ENCODE peak calls at places on chromosomes 3 and 15, in eight cellular contexts. F, C, H, Y, K, Z, D and A are unnamed samples.

GRCh38 chr15:80773122-80773551 is 6.0 kb upstream of the CEMIP start:
- DNase-seq in F (no peak), C (no peak), H (no peak), Y (no peak), K (no peak), Z (no peak), D (no peak), A (no peak)

GRCh38 chr15:48722764-48723661 is 77.5 kb upstream of the FBN1 start:
- DNase-seq in F (no peak), C (no peak), H (no peak), Y (no peak), K (no peak), Z (no peak), D (no peak), A (no peak)

GRCh38 chr3:30501526-30501925 is 104.9 kb upstream of the TGFBR2 start:
- DNase-seq in F (no peak), C (no peak), H (no peak), Y (no peak), K (no peak), Z (no peak), D (no peak), A (no peak)

GRCh38 chr3:58617338-58617761 is 40.2 kb upstream of the FAM107A start:
- DNase-seq in F (no peak), C (no peak), H (peak), Y (no peak), K (no peak), Z (no peak), D (peak), A (no peak)

GRCh38 chr3:68088216-68088615 is 433.8 kb upstream of the SUCLG2 start:
- DNase-seq in F (peak), C (no peak), H (no peak), Y (no peak), K (peak), Z (no peak), D (no peak), A (no peak)

GRCh38 chr3:154954750-154955149 is 125.4 kb upstream of the MME start:
- DNase-seq in F (no peak), C (no peak), H (no peak), Y (peak), K (peak), Z (no peak), D (no peak), A (no peak)

GRCh38 chr3:50562866-50563265 is 4.7 kb downstream of the C3orf18 start:
- DNase-seq in F (no peak), C (no peak), H (no peak), Y (no peak), K (no peak), Z (no peak), D (no peak), A (no peak)

GRCh38 chr15:36867436-36867835 is 232.9 kb downstream of the MEIS2 start:
- DNase-seq in F (no peak), C (no peak), H (no peak), Y (no peak), K (no peak), Z (no peak), D (no peak), A (no peak)

GRCh38 chr15:96565266-96565665 is 234.8 kb downstream of the NR2F2 start:
- DNase-seq in F (no peak), C (no peak), H (no peak), Y (no peak), K (no peak), Z (no peak), D (no peak), A (no peak)

GRCh38 chr15:23565395-23566069 is at the start of gene MKRN3:
- DNase-seq in F (peak), C (no peak), H (peak), Y (no peak), K (peak), Z (no peak), D (no peak), A (no peak)

GRCh38 chr15:77892335-77892734 is 185.2 kb downstream of the TBC1D2B start:
- DNase-seq in F (no peak), C (peak), H (no peak), Y (no peak), K (no peak), Z (no peak), D (no peak), A (no peak)

GRCh38 chr3:111352585-111352984 is 189.4 kb upstream of the CD96 start:
- DNase-seq in F (no peak), C (no peak), H (no peak), Y (no peak), K (no peak), Z (no peak), D (no peak), A (no peak)

GRCh38 chr15:74304459-74304858 is 63.0 kb downstream of the CYP11A1 start:
- DNase-seq in F (no peak), C (no peak), H (no peak), Y (no peak), K (no peak), Z (no peak), D (no peak), A (no peak)

GRCh38 chr15:98900382-98900781 is 107.2 kb downstream of the PGPEP1L start:
- DNase-seq in F (no peak), C (no peak), H (no peak), Y (peak), K (no peak), Z (no peak), D (no peak), A (no peak)

DNA sequence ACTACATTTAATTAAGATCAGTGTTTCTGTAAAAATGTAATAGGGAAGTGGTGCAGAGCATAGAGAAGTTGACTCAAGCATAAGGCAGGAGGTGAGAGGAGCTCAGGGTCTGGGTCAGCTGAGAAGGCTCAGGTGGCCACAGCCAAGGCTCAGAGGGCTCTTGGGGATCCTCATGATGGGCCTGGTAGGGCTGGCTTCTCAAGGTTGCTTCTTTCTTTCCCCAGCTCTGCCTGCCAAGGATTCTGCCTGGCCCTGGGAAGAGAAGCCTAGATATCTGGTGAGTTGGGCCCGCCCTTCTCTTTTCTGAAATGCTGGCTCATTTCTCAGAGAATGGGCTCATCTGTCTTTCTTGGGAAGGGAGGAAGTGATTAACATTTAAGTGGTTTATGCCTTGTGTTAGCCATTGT is 6.5 kb downstream of the ZNF589 start:
- DNase-seq in F (no peak), C (no peak), H (no peak), Y (no peak), K (no peak), Z (no peak), D (no peak), A (no peak)
- H3K27ac ChIP-seq in F (no peak), C (peak), H (no peak), Y (no peak), K (no peak), Z (no peak), D (no peak), A (peak)

GRCh38 chr3:197880361-197881339 is 69.3 kb upstream of the RPL35A start:
- DNase-seq in F (no peak), C (no peak), H (no peak), Y (no peak), K (no peak), Z (no peak), D (no peak), A (no peak)
- H3K27ac ChIP-seq in F (no peak), C (no peak), H (no peak), Y (peak), K (no peak), Z (no peak), D (peak), A (no peak)

GRCh38 chr3:49460188-49460885 is 9.7 kb upstream of the DAG1 start:
- DNase-seq in F (no peak), C (no peak), H (no peak), Y (no peak), K (no peak), Z (no peak), D (no peak), A (no peak)
- H3K27ac ChIP-seq in F (no peak), C (no peak), H (no peak), Y (peak), K (no peak), Z (peak), D (peak), A (no peak)

DNA sequence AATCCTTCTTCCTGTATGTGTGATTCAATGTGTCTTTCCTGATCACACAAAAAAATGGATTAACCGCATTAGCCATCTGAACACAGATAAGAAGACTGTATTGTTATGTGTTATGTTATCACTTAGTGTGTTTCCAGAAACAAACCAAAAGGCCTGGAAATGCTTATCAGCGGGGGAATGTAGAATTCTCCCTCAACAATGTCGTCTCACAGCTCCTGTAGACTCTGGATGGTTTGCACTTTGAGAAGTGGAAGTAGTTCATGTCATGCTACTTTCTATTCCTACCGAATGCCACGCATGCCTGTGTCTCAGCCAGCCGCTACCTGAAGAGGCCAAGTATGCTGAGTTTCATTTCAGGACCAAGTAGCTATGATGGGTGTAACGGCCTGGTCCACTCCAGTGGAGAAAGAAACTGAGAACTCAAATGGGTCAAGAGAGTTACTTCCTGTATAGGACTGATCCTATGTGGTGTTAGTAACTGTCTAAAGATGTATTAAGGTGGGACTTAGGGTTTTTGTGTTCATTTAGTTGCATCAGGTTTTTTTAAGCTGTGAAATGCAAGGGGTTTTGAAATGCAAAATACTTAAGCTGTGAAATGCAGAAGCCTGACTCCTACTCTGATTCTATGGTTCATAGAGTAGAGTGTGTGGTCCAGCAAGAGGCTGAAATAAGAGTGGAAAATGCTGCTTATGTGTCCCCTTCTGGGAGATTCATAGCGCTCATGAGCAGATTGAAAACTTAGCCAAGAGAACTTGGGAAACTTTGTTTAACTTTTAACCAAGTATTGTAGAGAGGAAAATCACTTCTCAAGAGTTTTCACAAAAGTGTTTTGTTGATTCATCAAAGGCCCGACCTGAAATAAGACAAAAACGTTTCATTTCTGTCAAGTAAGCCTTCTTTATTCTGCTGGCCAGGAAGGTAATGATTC is 118.5 kb upstream of the LMOD3 start:
- DNase-seq in F (no peak), C (no peak), H (no peak), Y (peak), K (no peak), Z (no peak), D (no peak), A (no peak)
- H3K27ac ChIP-seq in F (no peak), C (no peak), H (no peak), Y (peak), K (no peak), Z (no peak), D (no peak), A (no peak)

GRCh38 chr3:179436517-179436916 is 14.8 kb downstream of the GNB4 start:
- DNase-seq in F (no peak), C (no peak), H (no peak), Y (no peak), K (no peak), Z (no peak), D (no peak), A (no peak)
- H3K27ac ChIP-seq in F (no peak), C (no peak), H (no peak), Y (no peak), K (no peak), Z (no peak), D (no peak), A (no peak)

DNA sequence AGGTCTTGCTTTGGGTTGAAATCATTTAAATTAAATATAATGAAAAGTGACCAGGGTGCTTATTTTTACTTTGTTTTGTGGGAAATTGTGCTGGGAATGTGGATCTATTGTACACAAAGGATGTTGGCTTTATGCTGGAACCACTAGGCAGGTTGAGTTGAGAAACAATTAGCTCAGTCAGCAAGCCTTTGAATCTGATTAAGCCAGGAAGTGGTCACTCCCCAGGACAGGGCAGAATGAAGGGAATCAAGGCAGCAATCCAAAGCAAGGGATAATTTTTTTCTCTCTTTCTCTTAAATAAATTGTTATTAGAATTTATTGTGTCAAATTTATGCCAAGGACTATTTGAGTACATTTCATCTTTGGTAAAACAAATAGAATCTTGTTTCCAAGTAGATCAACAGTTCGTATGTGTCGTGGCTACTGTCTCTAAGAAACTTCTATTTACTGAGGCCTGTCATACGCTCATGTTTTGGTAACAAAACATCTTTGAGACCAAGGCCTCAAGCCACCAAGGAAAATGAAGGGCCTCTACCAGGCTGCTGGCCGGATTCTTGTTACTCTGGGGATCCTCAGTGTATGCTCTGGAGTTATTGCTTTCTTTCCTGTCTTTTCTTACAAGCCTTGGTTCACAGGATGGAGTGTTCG is at the start of gene TMEM212:
- DNase-seq in F (no peak), C (no peak), H (no peak), Y (no peak), K (no peak), Z (no peak), D (no peak), A (no peak)
- H3K27ac ChIP-seq in F (no peak), C (peak), H (no peak), Y (peak), K (no peak), Z (no peak), D (peak), A (no peak)

GRCh38 chr3:191366675-191367074 is 36.3 kb upstream of the UTS2B start:
- DNase-seq in F (no peak), C (no peak), H (no peak), Y (no peak), K (no peak), Z (no peak), D (no peak), A (no peak)

GRCh38 chr3:191373327-191373726 is 43.0 kb upstream of the UTS2B start:
- DNase-seq in F (no peak), C (no peak), H (no peak), Y (no peak), K (no peak), Z (no peak), D (no peak), A (no peak)

GRCh38 chr3:191372122-191372521 is 41.8 kb upstream of the UTS2B start:
- DNase-seq in F (no peak), C (no peak), H (no peak), Y (no peak), K (no peak), Z (no peak), D (no peak), A (no peak)

DNA sequence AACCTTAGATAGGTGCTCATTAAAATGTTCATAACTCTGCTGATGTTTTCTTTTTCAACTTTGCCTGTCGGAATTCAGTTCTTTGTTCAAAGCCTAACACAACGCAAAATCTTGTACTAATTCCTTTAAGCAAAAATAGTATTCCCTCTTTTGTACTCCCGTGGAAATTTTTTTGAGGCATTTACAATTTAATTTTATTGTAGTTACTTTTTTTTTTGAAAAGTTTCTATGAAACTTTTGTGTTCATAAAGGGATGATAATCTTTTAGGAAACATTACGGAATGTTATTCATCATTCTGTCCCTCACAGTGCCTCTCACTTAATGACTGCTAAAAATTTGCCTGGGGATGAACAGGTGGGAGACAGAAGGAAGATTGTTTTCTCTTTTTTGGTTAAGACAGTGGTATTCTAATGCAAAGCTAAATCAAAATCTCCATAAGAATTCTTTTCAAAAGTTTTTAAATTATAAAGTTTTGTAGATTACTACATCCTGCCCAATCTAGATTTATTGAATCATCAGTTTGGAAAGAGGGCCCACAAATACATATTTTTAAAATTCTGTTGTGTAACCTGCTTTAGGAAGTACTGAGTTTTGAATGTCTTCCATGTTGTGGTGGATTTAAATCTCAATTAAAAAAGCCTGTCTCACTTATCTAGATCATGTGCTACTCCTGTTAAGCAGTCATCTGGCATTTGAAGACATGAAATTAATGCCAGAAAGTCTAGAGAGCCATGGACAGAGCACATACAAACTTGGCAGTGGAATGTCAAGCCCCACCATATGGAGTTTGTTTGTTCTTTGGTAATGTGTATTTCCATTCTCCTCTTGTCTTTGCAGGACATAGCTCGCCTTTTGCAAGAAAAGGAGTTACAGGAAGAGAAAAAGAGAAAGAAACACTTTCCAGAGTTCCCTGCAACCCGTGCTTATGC is 39.0 kb upstream of the UTS2B start:
- DNase-seq in F (no peak), C (no peak), H (no peak), Y (no peak), K (no peak), Z (no peak), D (no peak), A (no peak)
- H3K27ac ChIP-seq in F (no peak), C (no peak), H (no peak), Y (no peak), K (no peak), Z (peak), D (no peak), A (no peak)

DNA sequence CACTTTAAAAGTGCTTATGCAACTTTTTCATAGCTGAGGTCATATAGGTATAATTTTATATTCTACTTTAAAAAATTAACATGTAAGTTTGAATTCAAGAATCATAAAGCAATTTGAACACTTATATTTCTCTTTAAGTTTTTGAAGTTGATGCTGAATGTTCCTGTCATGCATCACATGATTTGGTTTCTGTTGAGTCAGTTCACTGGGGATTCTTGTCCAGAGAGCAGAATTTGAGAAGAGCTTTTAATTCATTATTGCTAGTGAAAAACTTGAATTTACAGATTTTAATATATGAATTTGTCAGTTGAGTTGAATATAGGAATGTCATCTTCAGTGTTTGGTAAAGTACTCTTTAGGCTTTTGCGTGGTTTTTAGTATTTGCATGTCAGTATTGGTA is 7.9 kb downstream of the SLC25A26 start:
- DNase-seq in F (no peak), C (no peak), H (no peak), Y (no peak), K (no peak), Z (no peak), D (no peak), A (no peak)
- H3K27ac ChIP-seq in F (no peak), C (no peak), H (no peak), Y (no peak), K (no peak), Z (no peak), D (no peak), A (no peak)

DNA sequence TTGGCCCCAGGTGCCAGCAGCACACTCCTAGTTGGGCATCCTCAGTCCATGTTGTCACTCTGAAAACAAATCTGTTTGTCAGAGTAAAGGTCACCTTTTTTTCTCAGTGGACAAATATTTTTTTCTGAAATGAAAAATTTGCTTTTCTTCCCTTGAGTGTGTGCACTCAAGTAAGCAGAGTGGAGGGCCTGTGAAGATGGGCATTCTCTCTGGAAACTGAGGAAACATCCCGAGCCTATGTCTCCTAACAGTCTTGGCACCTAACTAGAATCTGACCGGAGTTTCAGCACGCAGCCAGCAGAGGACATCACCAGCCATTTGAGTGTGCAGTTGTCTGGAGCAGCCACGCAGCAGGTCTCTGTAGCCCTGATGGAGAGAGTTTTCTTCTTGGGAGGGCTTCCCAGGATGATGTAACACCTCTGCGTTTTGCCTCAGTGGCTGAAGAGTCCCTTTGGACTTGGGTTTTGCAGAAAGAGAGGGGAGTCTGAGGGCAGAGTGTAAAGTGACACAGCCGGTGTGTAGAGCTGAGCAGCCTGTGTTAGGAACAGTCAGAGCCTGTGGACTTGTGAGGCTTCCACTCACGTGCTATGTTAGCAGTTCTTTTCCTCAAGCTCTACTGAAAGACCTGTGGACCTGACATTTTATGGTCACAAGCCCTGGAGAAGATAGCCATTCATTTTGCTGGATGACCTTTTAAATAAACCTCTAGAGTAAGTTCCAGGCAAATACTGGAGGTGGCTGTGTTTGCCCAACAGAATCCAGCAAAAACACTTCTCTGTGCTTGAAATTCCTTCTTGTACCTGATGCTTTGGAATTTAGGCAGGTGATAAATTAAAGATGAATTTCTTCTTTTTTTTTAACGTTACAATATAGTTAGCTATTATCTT is 51.6 kb downstream of the ABHD2 start:
- DNase-seq in F (no peak), C (peak), H (peak), Y (peak), K (no peak), Z (no peak), D (no peak), A (no peak)
- H3K27ac ChIP-seq in F (no peak), C (peak), H (peak), Y (no peak), K (no peak), Z (no peak), D (no peak), A (peak)